ENCODE peak calls at places on chromosomes 3 and 15, in four cellular contexts. U is HL-60, V is K562, R is GM12878. S is an unnamed sample.

GRCh38 chr15:84671211-84671610 is 13.2 kb upstream of the NMB start:
- DNase-seq in U (no peak), V (no peak), R (no peak), S (no peak)

GRCh38 chr3:106518516-106518915 is 649.7 kb upstream of the CBLB start:
- DNase-seq in V (no peak), R (no peak), U (no peak), S (no peak)

GRCh38 chr3:78900426-78900825 is 867.4 kb downstream of the ROBO1 start:
- DNase-seq in R (no peak), V (no peak), U (no peak), S (no peak)

GRCh38 chr15:72706266-72706665 is 20.3 kb downstream of the BBS4 start:
- DNase-seq in R (no peak), V (peak), U (no peak), S (no peak)

GRCh38 chr15:47553933-47554332 is 163.4 kb upstream of the SEMA6D start:
- DNase-seq in R (no peak), V (no peak), U (no peak), S (no peak)

GRCh38 chr3:36484386-36484785 is 104.1 kb downstream of the STAC start:
- DNase-seq in R (no peak), U (no peak), V (no peak), S (no peak)

GRCh38 chr3:96236499-96236898 is 577.9 kb upstream of the EPHA6 start:
- DNase-seq in R (no peak), U (no peak), V (no peak), S (no peak)

GRCh38 chr15:50355612-50355905 is 561 bp upstream of the GABPB1 start:
- DNase-seq in V (no peak), R (no peak), U (no peak), S (no peak)

GRCh38 chr3:112358311-112358780 is 25.4 kb downstream of the CD200 start:
- DNase-seq in U (no peak), R (no peak), V (no peak), S (no peak)

GRCh38 chr3:127799476-127800222 is 22.7 kb downstream of the MGLL start:
- DNase-seq in U (no peak), V (no peak), R (no peak), S (no peak)

GRCh38 chr3:39277893-39278615 is 1.8 kb downstream of the CX3CR1 start:
- DNase-seq in U (no peak), R (no peak), V (no peak), S (no peak)

GRCh38 chr15:67882487-67883227 is 42.8 kb upstream of the RNU6-1 start:
- DNase-seq in R (no peak), U (peak), V (peak), S (no peak)

GRCh38 chr3:33440578-33441321 is 545 bp upstream of the UBP1 start:
- DNase-seq in V (peak), U (peak), R (peak), S (no peak)

GRCh38 chr15:51634591-51635198 is 12.1 kb upstream of the DMXL2 start:
- DNase-seq in U (no peak), R (no peak), V (peak), S (no peak)

GRCh38 chr3:87052499-87053260 is 61.7 kb upstream of the VGLL3 start:
- DNase-seq in V (no peak), U (no peak), R (no peak), S (no peak)

GRCh38 chr3:21562225-21562624 is 188.8 kb downstream of the ZNF385D start:
- DNase-seq in R (no peak), V (no peak), U (no peak), S (no peak)

GRCh38 chr3:160038862-160039562 is 50.4 kb downstream of the IL12A start:
- DNase-seq in R (no peak), V (no peak), U (peak), S (peak)

GRCh38 chr15:39787479-39787878 is 4.8 kb upstream of the FSIP1 start:
- DNase-seq in V (no peak), U (no peak), R (no peak), S (no peak)

GRCh38 chr3:52054689-52055511 is 1.5 kb downstream of the DUSP7 start:
- DNase-seq in V (no peak), U (peak), R (no peak), S (no peak)

GRCh38 chr3:49112262-49112661 is 7.7 kb upstream of the QARS1 start:
- DNase-seq in R (no peak), V (no peak), U (no peak), S (no peak)

GRCh38 chr3:73558399-73559075 is 66.2 kb downstream of the PDZRN3 start:
- DNase-seq in U (no peak), R (no peak), V (no peak), S (no peak)

GRCh38 chr3:185658504-185658912 is 72.4 kb downstream of the SENP2 start:
- DNase-seq in R (no peak), U (no peak), V (no peak), S (no peak)

GRCh38 chr3:21446027-21446426 is 305.0 kb downstream of the ZNF385D start:
- DNase-seq in R (peak), U (no peak), V (no peak), S (no peak)

GRCh38 chr3:48432411-48433371 is 2.8 kb upstream of the PLXNB1 start:
- DNase-seq in R (no peak), V (no peak), U (peak), S (no peak)

GRCh38 chr3:130831716-130832400 is 62.0 kb upstream of the ATP2C1 start:
- DNase-seq in R (no peak), U (no peak), V (peak), S (no peak)

GRCh38 chr15:34047893-34048775 is 9.1 kb upstream of the AVEN start:
- DNase-seq in R (no peak), U (no peak), V (no peak), S (no peak)

GRCh38 chr3:52792961-52793695 is 1.5 kb upstream of the ITIH3 start:
- DNase-seq in U (peak), V (no peak), R (no peak), S (no peak)

GRCh38 chr15:57957113-57957512 is 108.4 kb downstream of the ALDH1A2 start:
- DNase-seq in V (no peak), R (no peak), U (no peak), S (no peak)

GRCh38 chr3:147049901-147050300 is 356.4 kb downstream of the ZIC4 start:
- DNase-seq in R (no peak), U (no peak), V (no peak), S (no peak)

DNA sequence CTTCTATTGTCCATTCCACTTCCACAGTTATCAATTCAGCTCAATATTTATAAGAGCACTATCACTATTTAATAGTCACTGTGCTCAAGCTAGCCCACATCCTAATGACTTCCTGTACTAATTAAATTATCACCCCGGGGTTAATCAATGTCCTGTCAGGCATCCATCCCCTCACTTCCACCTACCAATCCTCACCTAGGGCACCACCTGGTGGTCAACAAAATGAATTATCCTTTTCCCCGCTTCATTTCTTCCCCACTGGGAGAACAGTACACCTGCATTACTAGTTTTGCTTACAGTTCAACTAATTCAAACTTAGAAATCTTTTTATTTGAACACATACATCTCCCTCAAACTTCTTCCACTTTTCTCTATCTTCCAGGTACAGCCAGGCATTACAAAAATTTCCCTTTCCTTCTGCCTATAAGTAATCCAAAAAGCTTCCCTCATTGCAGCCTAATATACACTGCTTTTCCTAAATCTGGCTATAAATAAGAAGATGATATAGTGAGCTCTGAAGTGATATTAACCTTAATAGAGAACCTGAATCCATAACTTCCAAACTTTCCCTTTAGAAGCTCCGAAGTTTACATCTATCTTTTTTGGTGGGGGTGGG is 68.5 kb downstream of the TMCC1 start:
- DNase-seq in V (peak), R (peak), U (peak), S (no peak)
- TF ChIP-seq SPI1 in V (no peak), R (no peak), U (no peak), S (peak)

GRCh38 chr3:126127904-126128303 is 44.0 kb upstream of the SLC41A3 start:
- DNase-seq in U (no peak), R (no peak), V (no peak), S (no peak)
- TF ChIP-seq SPI1 in U (no peak), R (no peak), V (no peak), S (no peak)

DNA sequence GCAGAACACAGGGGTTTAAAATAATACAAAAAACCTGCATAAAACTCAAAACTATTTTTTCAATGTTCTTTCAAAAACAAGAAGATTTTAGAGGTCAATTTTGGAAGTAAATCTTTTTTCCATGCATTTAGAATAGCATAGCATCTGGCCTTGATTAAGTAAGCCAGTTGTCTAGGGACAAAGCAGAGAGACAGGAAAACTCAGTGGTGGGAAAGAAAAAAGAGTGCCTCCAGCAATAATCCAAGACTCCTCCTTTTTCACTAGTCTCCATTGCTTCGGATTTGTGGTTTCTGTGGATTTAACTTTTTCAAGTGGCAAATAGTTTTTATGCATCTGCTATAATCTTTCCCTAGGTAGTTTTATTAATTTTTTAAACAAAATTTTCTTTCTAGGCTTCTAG is 88.9 kb downstream of the SUCNR1 start:
- DNase-seq in V (no peak), U (no peak), R (no peak), S (no peak)
- TF ChIP-seq SPI1 in V (no peak), U (no peak), R (no peak), S (no peak)

DNA sequence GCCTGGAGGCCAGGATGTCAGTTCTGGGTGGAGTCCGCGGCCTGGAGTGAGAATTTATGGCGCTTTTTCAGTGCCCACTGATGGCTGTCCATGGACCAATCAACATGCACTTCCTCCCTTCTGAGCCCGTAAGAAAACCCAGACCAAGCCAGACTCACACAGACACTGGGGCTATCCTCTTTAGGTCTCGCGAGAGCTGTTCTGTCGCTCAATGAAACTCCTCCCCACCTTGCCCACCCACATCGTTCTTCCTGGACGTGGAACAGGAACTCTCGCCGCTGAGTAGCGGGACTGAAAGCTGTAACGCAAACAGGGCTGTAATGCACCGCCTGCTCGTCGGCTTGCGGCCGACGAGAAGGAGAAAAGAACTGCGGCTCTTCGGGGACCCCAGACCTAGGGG is 833.0 kb upstream of the CADM2 start:
- DNase-seq in R (no peak), V (peak), U (no peak), S (no peak)
- TF ChIP-seq SPI1 in R (no peak), V (no peak), U (no peak), S (no peak)

GRCh38 chr3:122794779-122795673 is at the start of gene SLC49A4:
- DNase-seq in V (peak), U (peak), R (peak), S (peak)
- TF ChIP-seq SPI1 in V (no peak), U (peak), R (no peak), S (peak)